ENCODE peak calls at places on chromosome 17, in eight cellular contexts. One of them, this sample, is unnamed.

GRCh38 chr17:18267927-18268711 is 7.7 kb downstream of the MIEF2 start:
- DNase-seq in HT1080: peak
- DNase-seq in NCI-H1092 treated with DMSO at 0.1 percent for 48 hours: no peak
- DNase-seq in Caki2: no peak
- DNase-seq in mucosa of descending colon: no peak
- DNase-seq in stimulated activated CD4-positive, alpha-beta T cell treated with anti-CD3 and anti-CD28 coated beads, Interleukin-12 subunit alpha, Interleukin-12 subunit beta, amount 100 ng/mL, for 4 hours: no peak
- DNase-seq in CD8-positive, alpha-beta memory T cell: no peak
- DNase-seq in immature natural killer cell: no peak
- DNase-seq in this sample: no peak

GRCh38 chr17:2090804-2091534 is 36.1 kb downstream of the HIC1 start:
- DNase-seq in stimulated activated CD4-positive, alpha-beta T cell treated with anti-CD3 and anti-CD28 coated beads, Interleukin-12 subunit alpha, Interleukin-12 subunit beta, amount 100 ng/mL, for 4 hours: no peak
- DNase-seq in Caki2: peak
- DNase-seq in NCI-H1092 treated with DMSO at 0.1 percent for 48 hours: no peak
- DNase-seq in immature natural killer cell: no peak
- DNase-seq in mucosa of descending colon: no peak
- DNase-seq in CD8-positive, alpha-beta memory T cell: no peak
- DNase-seq in HT1080: peak
- DNase-seq in this sample: no peak

GRCh38 chr17:29592850-29593545 is at the start of gene ANKRD13B:
- DNase-seq in HT1080: peak
- DNase-seq in immature natural killer cell: no peak
- DNase-seq in Caki2: peak
- DNase-seq in NCI-H1092 treated with DMSO at 0.1 percent for 48 hours: peak
- DNase-seq in mucosa of descending colon: peak
- DNase-seq in stimulated activated CD4-positive, alpha-beta T cell treated with anti-CD3 and anti-CD28 coated beads, Interleukin-12 subunit alpha, Interleukin-12 subunit beta, amount 100 ng/mL, for 4 hours: no peak
- DNase-seq in CD8-positive, alpha-beta memory T cell: no peak
- DNase-seq in this sample: no peak

GRCh38 chr17:57629470-57629869 is 115.6 kb downstream of the CCDC182 start:
- DNase-seq in mucosa of descending colon: no peak
- DNase-seq in Caki2: no peak
- DNase-seq in immature natural killer cell: no peak
- DNase-seq in stimulated activated CD4-positive, alpha-beta T cell treated with anti-CD3 and anti-CD28 coated beads, Interleukin-12 subunit alpha, Interleukin-12 subunit beta, amount 100 ng/mL, for 4 hours: no peak
- DNase-seq in CD8-positive, alpha-beta memory T cell: no peak
- DNase-seq in NCI-H1092 treated with DMSO at 0.1 percent for 48 hours: no peak
- DNase-seq in HT1080: no peak
- DNase-seq in this sample: no peak

GRCh38 chr17:17305282-17305801 is 2.2 kb downstream of the NT5M start:
- DNase-seq in HT1080: no peak
- DNase-seq in immature natural killer cell: peak
- DNase-seq in NCI-H1092 treated with DMSO at 0.1 percent for 48 hours: no peak
- DNase-seq in CD8-positive, alpha-beta memory T cell: peak
- DNase-seq in stimulated activated CD4-positive, alpha-beta T cell treated with anti-CD3 and anti-CD28 coated beads, Interleukin-12 subunit alpha, Interleukin-12 subunit beta, amount 100 ng/mL, for 4 hours: peak
- DNase-seq in Caki2: no peak
- DNase-seq in mucosa of descending colon: no peak
- DNase-seq in this sample: peak

GRCh38 chr17:5584971-5585794 is 874 bp upstream of the NLRP1 start:
- DNase-seq in mucosa of descending colon: no peak
- DNase-seq in Caki2: peak
- DNase-seq in immature natural killer cell: no peak
- DNase-seq in NCI-H1092 treated with DMSO at 0.1 percent for 48 hours: no peak
- DNase-seq in HT1080: peak
- DNase-seq in stimulated activated CD4-positive, alpha-beta T cell treated with anti-CD3 and anti-CD28 coated beads, Interleukin-12 subunit alpha, Interleukin-12 subunit beta, amount 100 ng/mL, for 4 hours: no peak
- DNase-seq in CD8-positive, alpha-beta memory T cell: no peak
- DNase-seq in this sample: no peak

GRCh38 chr17:31467502-31468256 is 76.2 kb downstream of the RAB11FIP4 start:
- DNase-seq in mucosa of descending colon: no peak
- DNase-seq in NCI-H1092 treated with DMSO at 0.1 percent for 48 hours: peak
- DNase-seq in stimulated activated CD4-positive, alpha-beta T cell treated with anti-CD3 and anti-CD28 coated beads, Interleukin-12 subunit alpha, Interleukin-12 subunit beta, amount 100 ng/mL, for 4 hours: no peak
- DNase-seq in immature natural killer cell: no peak
- DNase-seq in Caki2: no peak
- DNase-seq in HT1080: no peak
- DNase-seq in CD8-positive, alpha-beta memory T cell: no peak
- DNase-seq in this sample: no peak

GRCh38 chr17:7839199-7839889 is 5.3 kb downstream of the KDM6B start:
- DNase-seq in immature natural killer cell: no peak
- DNase-seq in mucosa of descending colon: peak
- DNase-seq in Caki2: no peak
- DNase-seq in NCI-H1092 treated with DMSO at 0.1 percent for 48 hours: no peak
- DNase-seq in CD8-positive, alpha-beta memory T cell: no peak
- DNase-seq in HT1080: no peak
- DNase-seq in stimulated activated CD4-positive, alpha-beta T cell treated with anti-CD3 and anti-CD28 coated beads, Interleukin-12 subunit alpha, Interleukin-12 subunit beta, amount 100 ng/mL, for 4 hours: no peak
- DNase-seq in this sample: peak

GRCh38 chr17:2050246-2050866 is 4.5 kb upstream of the HIC1 start:
- DNase-seq in HT1080: no peak
- DNase-seq in stimulated activated CD4-positive, alpha-beta T cell treated with anti-CD3 and anti-CD28 coated beads, Interleukin-12 subunit alpha, Interleukin-12 subunit beta, amount 100 ng/mL, for 4 hours: peak
- DNase-seq in CD8-positive, alpha-beta memory T cell: peak
- DNase-seq in immature natural killer cell: peak
- DNase-seq in Caki2: peak
- DNase-seq in mucosa of descending colon: peak
- DNase-seq in NCI-H1092 treated with DMSO at 0.1 percent for 48 hours: peak
- DNase-seq in this sample: peak

GRCh38 chr17:80382956-80383355 is 32.0 kb upstream of the ENDOV start:
- DNase-seq in HT1080: no peak
- DNase-seq in CD8-positive, alpha-beta memory T cell: no peak
- DNase-seq in immature natural killer cell: no peak
- DNase-seq in stimulated activated CD4-positive, alpha-beta T cell treated with anti-CD3 and anti-CD28 coated beads, Interleukin-12 subunit alpha, Interleukin-12 subunit beta, amount 100 ng/mL, for 4 hours: no peak
- DNase-seq in Caki2: no peak
- DNase-seq in NCI-H1092 treated with DMSO at 0.1 percent for 48 hours: no peak
- DNase-seq in mucosa of descending colon: no peak
- DNase-seq in this sample: no peak

GRCh38 chr17:2111691-2112090 is 56.8 kb downstream of the HIC1 start:
- DNase-seq in Caki2: no peak
- DNase-seq in HT1080: no peak
- DNase-seq in CD8-positive, alpha-beta memory T cell: no peak
- DNase-seq in mucosa of descending colon: no peak
- DNase-seq in NCI-H1092 treated with DMSO at 0.1 percent for 48 hours: no peak
- DNase-seq in immature natural killer cell: no peak
- DNase-seq in stimulated activated CD4-positive, alpha-beta T cell treated with anti-CD3 and anti-CD28 coated beads, Interleukin-12 subunit alpha, Interleukin-12 subunit beta, amount 100 ng/mL, for 4 hours: no peak
- DNase-seq in this sample: no peak

GRCh38 chr17:40311575-40311974 is 2.6 kb downstream of the RARA start:
- DNase-seq in immature natural killer cell: no peak
- DNase-seq in HT1080: no peak
- DNase-seq in NCI-H1092 treated with DMSO at 0.1 percent for 48 hours: peak
- DNase-seq in stimulated activated CD4-positive, alpha-beta T cell treated with anti-CD3 and anti-CD28 coated beads, Interleukin-12 subunit alpha, Interleukin-12 subunit beta, amount 100 ng/mL, for 4 hours: no peak
- DNase-seq in Caki2: no peak
- DNase-seq in CD8-positive, alpha-beta memory T cell: no peak
- DNase-seq in mucosa of descending colon: peak
- DNase-seq in this sample: no peak

GRCh38 chr17:10631701-10632100 is 25.4 kb downstream of the MYH3 start:
- DNase-seq in stimulated activated CD4-positive, alpha-beta T cell treated with anti-CD3 and anti-CD28 coated beads, Interleukin-12 subunit alpha, Interleukin-12 subunit beta, amount 100 ng/mL, for 4 hours: no peak
- DNase-seq in NCI-H1092 treated with DMSO at 0.1 percent for 48 hours: no peak
- DNase-seq in mucosa of descending colon: no peak
- DNase-seq in Caki2: no peak
- DNase-seq in CD8-positive, alpha-beta memory T cell: no peak
- DNase-seq in HT1080: no peak
- DNase-seq in immature natural killer cell: no peak
- DNase-seq in this sample: no peak

GRCh38 chr17:39194089-39194984 is 3.1 kb downstream of the CACNB1 start:
- DNase-seq in mucosa of descending colon: peak
- DNase-seq in CD8-positive, alpha-beta memory T cell: no peak
- DNase-seq in HT1080: no peak
- DNase-seq in NCI-H1092 treated with DMSO at 0.1 percent for 48 hours: no peak
- DNase-seq in stimulated activated CD4-positive, alpha-beta T cell treated with anti-CD3 and anti-CD28 coated beads, Interleukin-12 subunit alpha, Interleukin-12 subunit beta, amount 100 ng/mL, for 4 hours: no peak
- DNase-seq in Caki2: no peak
- DNase-seq in immature natural killer cell: no peak
- DNase-seq in this sample: no peak

GRCh38 chr17:73189417-73190099 is 3.3 kb upstream of the COG1 start:
- DNase-seq in mucosa of descending colon: no peak
- DNase-seq in NCI-H1092 treated with DMSO at 0.1 percent for 48 hours: peak
- DNase-seq in CD8-positive, alpha-beta memory T cell: no peak
- DNase-seq in HT1080: peak
- DNase-seq in stimulated activated CD4-positive, alpha-beta T cell treated with anti-CD3 and anti-CD28 coated beads, Interleukin-12 subunit alpha, Interleukin-12 subunit beta, amount 100 ng/mL, for 4 hours: no peak
- DNase-seq in Caki2: peak
- DNase-seq in immature natural killer cell: no peak
- DNase-seq in this sample: no peak

GRCh38 chr17:2929881-2930533 is 133.4 kb downstream of the OR1D5 start:
- DNase-seq in NCI-H1092 treated with DMSO at 0.1 percent for 48 hours: no peak
- DNase-seq in CD8-positive, alpha-beta memory T cell: peak
- DNase-seq in Caki2: no peak
- DNase-seq in HT1080: no peak
- DNase-seq in stimulated activated CD4-positive, alpha-beta T cell treated with anti-CD3 and anti-CD28 coated beads, Interleukin-12 subunit alpha, Interleukin-12 subunit beta, amount 100 ng/mL, for 4 hours: peak
- DNase-seq in immature natural killer cell: no peak
- DNase-seq in mucosa of descending colon: peak
- DNase-seq in this sample: no peak

GRCh38 chr17:77127735-77128361 is 12.9 kb upstream of the SEC14L1 start:
- DNase-seq in stimulated activated CD4-positive, alpha-beta T cell treated with anti-CD3 and anti-CD28 coated beads, Interleukin-12 subunit alpha, Interleukin-12 subunit beta, amount 100 ng/mL, for 4 hours: peak
- DNase-seq in Caki2: no peak
- DNase-seq in mucosa of descending colon: peak
- DNase-seq in immature natural killer cell: peak
- DNase-seq in HT1080: no peak
- DNase-seq in CD8-positive, alpha-beta memory T cell: peak
- DNase-seq in NCI-H1092 treated with DMSO at 0.1 percent for 48 hours: no peak
- DNase-seq in this sample: peak

GRCh38 chr17:5942687-5943086 is 127.5 kb upstream of the WSCD1 start:
- DNase-seq in immature natural killer cell: no peak
- DNase-seq in Caki2: no peak
- DNase-seq in mucosa of descending colon: no peak
- DNase-seq in HT1080: no peak
- DNase-seq in CD8-positive, alpha-beta memory T cell: no peak
- DNase-seq in NCI-H1092 treated with DMSO at 0.1 percent for 48 hours: no peak
- DNase-seq in stimulated activated CD4-positive, alpha-beta T cell treated with anti-CD3 and anti-CD28 coated beads, Interleukin-12 subunit alpha, Interleukin-12 subunit beta, amount 100 ng/mL, for 4 hours: no peak
- DNase-seq in this sample: no peak

GRCh38 chr17:77375108-77375507 is 234.3 kb downstream of the SEC14L1 start:
- DNase-seq in CD8-positive, alpha-beta memory T cell: no peak
- DNase-seq in mucosa of descending colon: no peak
- DNase-seq in immature natural killer cell: no peak
- DNase-seq in Caki2: no peak
- DNase-seq in stimulated activated CD4-positive, alpha-beta T cell treated with anti-CD3 and anti-CD28 coated beads, Interleukin-12 subunit alpha, Interleukin-12 subunit beta, amount 100 ng/mL, for 4 hours: no peak
- DNase-seq in NCI-H1092 treated with DMSO at 0.1 percent for 48 hours: no peak
- DNase-seq in HT1080: no peak
- DNase-seq in this sample: no peak